ENCODE peak calls at places on chromosome 20, in ten cellular contexts. F is B cell; G is bronchial epithelial cell; R is NCI-H2029 treated with DMSO at 0.1 percent for 48 hours; M is GM12891; X is iPS DF 6.9; D is stimulated activated CD8-positive, alpha-beta memory T cell treated with anti-CD3 and anti-CD28 coated beads, Interleukin-15, amount 100 ng/mL, for 4 hours; V is choroid plexus epithelial cell; N is Calu3; W is Peyer's patch. H is an unnamed sample.

GRCh38 chr20:35504751-35505150 is 24.7 kb downstream of the C20orf173 start:
- DNase-seq in V (no peak), F (no peak), N (no peak), W (no peak), G (no peak), M (no peak), D (no peak), X (no peak), R (no peak), H (no peak)

GRCh38 chr20:9617940-9618339 is 103.5 kb downstream of the LAMP5 start:
- DNase-seq in G (peak; percentile 70), R (peak; percentile 88), V (peak; percentile 62), W (peak; percentile 61), D (no peak), F (no peak), X (no peak), M (no peak), N (peak; percentile 41), H (peak; percentile 48)

GRCh38 chr20:20869161-20869560 is 156.7 kb upstream of the RALGAPA2 start:
- DNase-seq in W (no peak), V (no peak), D (no peak), R (no peak), N (no peak), G (no peak), X (no peak), M (no peak), F (no peak), H (no peak)

GRCh38 chr20:50019466-50020256 is 36.9 kb downstream of the SNAI1 start:
- DNase-seq in F (no peak), N (peak; percentile 38), R (no peak), V (no peak), W (no peak), D (no peak), X (no peak), G (peak; percentile 48), M (no peak), H (peak; percentile 15)

GRCh38 chr20:41000628-41001027 is 28.0 kb upstream of the TOP1 start:
- DNase-seq in N (no peak), W (no peak), X (no peak), R (no peak), M (no peak), G (no peak), V (no peak), F (no peak), D (no peak), H (no peak)

GRCh38 chr20:12022121-12022520 is 104.4 kb downstream of the BTBD3 start:
- DNase-seq in W (no peak), D (no peak), G (no peak), F (no peak), N (no peak), V (no peak), M (no peak), X (no peak), R (no peak), H (no peak)

GRCh38 chr20:45440424-45440823 is 24.5 kb downstream of the PIGT start:
- DNase-seq in N (no peak), G (no peak), D (no peak), M (no peak), V (no peak), R (no peak), X (no peak), F (no peak), W (no peak), H (no peak)

GRCh38 chr20:49851991-49852390 is 39.4 kb downstream of the SLC9A8 start:
- DNase-seq in F (no peak), X (no peak), R (no peak), G (no peak), N (no peak), W (no peak), M (no peak), D (no peak), V (no peak), H (no peak)

GRCh38 chr20:23350007-23350854 is at the start of gene NXT1:
- DNase-seq in D (peak; percentile 93), V (peak; percentile 100), M (peak; percentile 81), G (peak; percentile 95), X (peak; percentile 91), R (peak; percentile 84), W (peak; percentile 98), F (peak; percentile 96), N (peak; percentile 83), H (peak; percentile 94)